ENCODE peak calls at places on chromosomes 2 and 18, in five cellular contexts. W is right lobe of liver, K is heart right ventricle, G is spleen, Z is astrocyte of the spinal cord. Q is an unnamed sample.

GRCh38 chr18:33424266-33424946 is 16.1 kb downstream of the CCDC178 start:
- DNase-seq in W (no peak), K (no peak), G (no peak), Z (no peak), Q (no peak)

GRCh38 chr2:127090281-127091128 is 16.4 kb downstream of the BIN1 start:
- DNase-seq in W (no peak), K (no peak), G (no peak), Z (no peak), Q (no peak)

GRCh38 chr18:26383454-26384270 is 157.4 kb downstream of the TAF4B start:
- DNase-seq in W (no peak), K (no peak), G (no peak), Z (peak; percentile 80), Q (peak; percentile 54)

GRCh38 chr2:111985514-111985913 is 69.6 kb upstream of the TMEM87B start:
- DNase-seq in W (no peak), K (no peak), G (no peak), Z (no peak), Q (no peak)

GRCh38 chr2:51918113-51918512 is 886.2 kb upstream of the NRXN1 start:
- DNase-seq in W (no peak), K (no peak), G (no peak), Z (no peak), Q (no peak)

GRCh38 chr2:20613342-20613916 is 37.5 kb downstream of the HS1BP3 start:
- DNase-seq in W (peak; percentile 47), K (no peak), G (peak; percentile 78), Z (no peak), Q (no peak)

GRCh38 chr18:49980869-49981268 is 167.5 kb upstream of the ACAA2 start:
- DNase-seq in W (no peak), K (no peak), G (no peak), Z (no peak), Q (no peak)

GRCh38 chr2:238868067-238868524 is 20.2 kb downstream of the TWIST2 start:
- DNase-seq in W (no peak), K (no peak), G (peak; percentile 68), Z (peak; percentile 63), Q (no peak)

GRCh38 chr2:241833101-241833937 is 24.3 kb downstream of the NEU4 start:
- DNase-seq in W (no peak), K (no peak), G (no peak), Z (no peak), Q (peak; percentile 7)

GRCh38 chr2:158024288-158024898 is 77.3 kb upstream of the UPP2 start:
- DNase-seq in W (no peak), K (peak; percentile 38), G (no peak), Z (peak; percentile 55), Q (peak; percentile 9)

GRCh38 chr2:63834401-63834800 is 7.3 kb upstream of the UGP2 start:
- DNase-seq in W (no peak), K (no peak), G (no peak), Z (no peak), Q (no peak)

GRCh38 chr2:218517434-218518206 is 50.5 kb downstream of the USP37 start:
- DNase-seq in W (no peak), K (no peak), G (no peak), Z (no peak), Q (no peak)

DNA sequence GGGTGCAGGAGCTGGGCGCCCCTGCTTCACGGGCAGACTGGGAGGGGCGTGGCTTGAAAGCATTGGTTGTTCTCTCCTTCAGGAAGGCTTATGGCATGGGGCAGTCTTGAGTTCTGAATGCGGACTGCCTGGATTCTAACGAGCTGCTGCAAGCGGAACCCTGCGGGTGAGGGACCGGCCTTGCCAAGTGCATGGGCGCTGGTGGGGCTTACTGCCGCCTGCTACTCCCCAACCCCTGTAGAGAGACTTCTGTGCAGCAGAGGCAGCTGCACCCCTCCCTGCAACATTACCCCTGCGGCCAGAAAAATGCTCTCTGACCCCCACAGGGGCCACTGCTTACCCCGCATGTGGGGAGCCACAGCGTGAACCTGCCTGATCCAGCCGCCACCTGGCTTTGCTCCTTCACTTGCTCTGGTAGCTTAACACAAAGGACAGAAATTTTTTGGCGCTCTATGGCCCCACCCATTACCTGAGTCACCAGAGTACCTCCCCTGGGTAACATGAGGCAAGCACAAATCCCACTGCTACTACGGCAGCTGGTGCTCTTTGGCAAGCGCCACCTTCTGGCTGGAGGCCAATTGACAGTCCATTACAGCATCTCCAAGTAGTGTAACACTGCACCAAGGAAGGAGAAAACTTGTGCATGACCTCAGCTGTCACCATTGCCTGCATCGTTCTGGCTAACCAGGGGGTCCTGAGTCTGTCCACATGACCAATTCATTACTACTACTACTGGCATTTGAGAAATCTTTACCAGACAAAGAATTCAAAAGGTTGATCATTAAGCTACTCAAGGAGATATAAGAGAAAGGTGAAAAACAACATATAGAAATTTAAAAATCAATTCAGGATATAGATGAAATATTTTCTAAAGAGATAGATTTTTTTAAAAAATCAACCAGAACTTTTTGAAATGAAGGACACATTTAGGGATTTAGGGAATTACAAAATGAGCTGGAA is 35.4 kb downstream of the MYL12B start:
- DNase-seq in W (peak; percentile 91), K (peak; percentile 76), G (peak; percentile 94), Z (peak; percentile 93), Q (peak; percentile 93)
- TF ChIP-seq CTCF in W (peak; percentile 42), K (no peak), G (peak; percentile 35), Z (peak; percentile 66), Q (peak; percentile 71)

GRCh38 chr2:75528221-75528977 is 32.3 kb downstream of the EVA1A start:
- DNase-seq in W (no peak), K (no peak), G (no peak), Z (no peak), Q (peak; percentile 22)
- H3K4me3 ChIP-seq in W (no peak overlapping the region), K (no peak overlapping the region), G (no peak overlapping the region), Z (no peak overlapping the region), Q (no peak overlapping the region)

GRCh38 chr2:183709829-183710228 is 585.6 kb downstream of the NUP35 start:
- DNase-seq in W (no peak), K (no peak), G (no peak), Z (no peak), Q (no peak)
- TF ChIP-seq CTCF in W (no peak), K (no peak), G (no peak), Z (no peak), Q (no peak)

GRCh38 chr18:25170402-25170801 is 181.6 kb downstream of the ZNF521 start:
- DNase-seq in W (no peak), K (no peak), G (no peak), Z (no peak), Q (no peak)
- H3K4me3 ChIP-seq in W (no peak overlapping the region), K (no peak overlapping the region), G (no peak overlapping the region), Z (no peak overlapping the region), Q (no peak overlapping the region)

DNA sequence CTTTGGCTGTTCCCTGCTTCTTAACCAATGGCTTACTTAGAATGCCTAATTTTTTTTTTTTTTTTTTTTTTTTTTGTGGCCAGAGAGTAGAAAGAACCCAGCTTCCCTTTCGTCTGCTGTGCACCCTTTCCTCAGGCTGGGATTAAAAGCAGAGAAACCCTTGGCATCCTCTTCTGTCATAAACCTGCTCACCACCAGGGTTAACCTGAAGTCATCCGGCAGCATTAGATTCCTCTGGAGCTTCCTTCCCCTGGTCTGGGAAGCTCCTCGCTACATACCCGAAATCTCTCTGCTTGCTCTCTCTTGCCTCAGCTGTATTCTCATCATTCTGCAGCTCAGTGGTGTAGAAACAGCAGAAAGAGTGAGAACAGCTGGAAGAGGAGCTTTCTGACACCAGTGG is 339.1 kb upstream of the MEIS1 start:
- DNase-seq in W (no peak), K (no peak), G (no peak), Z (no peak), Q (no peak)
- TF ChIP-seq CTCF in W (no peak), K (no peak), G (no peak), Z (no peak), Q (no peak)

DNA sequence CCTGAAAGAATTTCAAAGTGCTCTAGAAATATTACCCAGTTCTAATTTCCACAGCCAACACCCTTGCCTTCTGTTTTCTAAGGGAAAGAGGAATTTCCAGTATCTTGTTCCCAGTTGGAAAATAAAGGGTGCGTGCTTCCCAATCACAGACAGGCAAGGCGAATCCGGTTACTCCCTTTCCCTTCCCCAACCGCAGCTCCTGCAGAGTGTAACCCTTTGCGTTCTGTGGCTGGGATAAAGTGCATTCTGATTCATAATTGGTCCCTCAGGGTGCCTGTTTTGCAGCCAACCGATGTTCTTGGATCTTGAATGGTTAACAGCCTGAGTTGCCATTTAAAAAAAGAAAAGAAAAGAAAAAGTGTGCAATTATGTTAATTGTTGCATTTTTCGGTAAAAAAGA is 40.6 kb upstream of the PGAP1 start:
- DNase-seq in W (no peak), K (peak; percentile 20), G (no peak), Z (peak; percentile 60), Q (peak; percentile 19)
- H3K4me3 ChIP-seq in W (no peak overlapping the region), K (peak overlapping the region; percentile 6), G (peak overlapping the region; percentile 19), Z (peak overlapping the region; percentile 24), Q (no peak overlapping the region)

Q was measured in HFF-Myc.